ENCODE peak calls at places on chromosome 14, in four cellular contexts. E is CD4-positive, CD25-positive, alpha-beta regulatory T cell; K is A172; Z is MG63. S is an unnamed sample.

GRCh38 chr14:55328317-55328716 is 57.1 kb downstream of the FBXO34 start:
- DNase-seq in K (no peak), Z (no peak), E (no peak), S (no peak)

GRCh38 chr14:96167224-96168148 is 37.2 kb upstream of the BDKRB2 start:
- DNase-seq in K (peak; percentile 64), Z (peak; percentile 74), E (no peak), S (peak; percentile 8)

GRCh38 chr14:50260072-50260471 is 28.7 kb upstream of the SOS2 start:
- DNase-seq in Z (no peak), K (no peak), E (no peak), S (no peak)

GRCh38 chr14:89013098-89013504 is 188.7 kb downstream of the TTC8 start:
- DNase-seq in E (no peak), K (peak; percentile 32), Z (peak; percentile 11), S (no peak)

GRCh38 chr14:99718031-99718810 is 34.1 kb downstream of the CYP46A1 start:
- DNase-seq in K (no peak), Z (no peak), E (no peak), S (no peak)

GRCh38 chr14:37673439-37673838 is 78.0 kb downstream of the TTC6 start:
- DNase-seq in Z (no peak), K (no peak), E (no peak), S (no peak)

GRCh38 chr14:71212683-71213107 is 305.4 kb downstream of the PCNX1 start:
- DNase-seq in Z (no peak), K (no peak), E (no peak), S (no peak)

GRCh38 chr14:80621701-80622100 is 319.8 kb downstream of the CEP128 start:
- DNase-seq in Z (no peak), K (peak; percentile 6), E (no peak), S (no peak)

GRCh38 chr14:72777636-72778035 is 116.3 kb downstream of the DPF3 start:
- DNase-seq in E (no peak), Z (no peak), K (no peak), S (no peak)

GRCh38 chr14:61549425-61549824 is 145.9 kb upstream of the HIF1A start:
- DNase-seq in Z (no peak), E (no peak), K (no peak), S (no peak)